ENCODE peak calls at places on chromosome 17, in six cellular contexts. K is fibroblast of pulmonary artery, A is ascending aorta, O is cardiac muscle cell, P is mucosa of descending colon, U is prostate gland. C is an unnamed sample.

GRCh38 chr17:77436058-77436442 is 295.3 kb downstream of the SEC14L1 start:
- DNase-seq in K (peak), A (no peak), O (peak), P (no peak), U (no peak), C (no peak)

GRCh38 chr17:41962111-41962510 is 4.5 kb upstream of the CNP start:
- DNase-seq in K (no peak), A (no peak), O (no peak), P (no peak), U (no peak), C (no peak)

GRCh38 chr17:40501499-40501911 is at the start of gene TNS4:
- DNase-seq in K (no peak), A (no peak), O (no peak), P (peak), U (peak), C (no peak)

GRCh38 chr17:50596191-50597037 is 35.9 kb downstream of the CACNA1G start:
- DNase-seq in K (no peak), A (no peak), O (no peak), P (peak), U (no peak), C (no peak)

GRCh38 chr17:19867094-19867653 is 562 bp downstream of the ULK2 start:
- DNase-seq in K (peak), A (no peak), O (peak), P (peak), U (peak), C (peak)

GRCh38 chr17:77061711-77062110 is 79.1 kb upstream of the SEC14L1 start:
- DNase-seq in K (peak), A (no peak), O (no peak), P (no peak), U (no peak), C (no peak)

GRCh38 chr17:1919206-1919605 is 89.4 kb downstream of the RPA1 start:
- DNase-seq in K (no peak), A (no peak), O (no peak), P (no peak), U (no peak), C (no peak)

GRCh38 chr17:38705803-38706624 is 941 bp downstream of the MLLT6 start:
- DNase-seq in K (peak), A (no peak), O (peak), P (peak), U (peak), C (no peak)

GRCh38 chr17:4968916-4969550 is 1.4 kb upstream of the SPAG7 start:
- DNase-seq in K (peak), A (no peak), O (peak), P (no peak), U (no peak), C (peak)

GRCh38 chr17:30021708-30022317 is 80.4 kb downstream of the EFCAB5 start:
- DNase-seq in K (peak), A (no peak), O (peak), P (peak), U (peak), C (peak)

GRCh38 chr17:28145348-28145747 is 102.9 kb downstream of the NLK start:
- DNase-seq in K (peak), A (no peak), O (peak), P (no peak), U (no peak), C (peak)

GRCh38 chr17:12619444-12620199 is 46.1 kb upstream of the MYOCD start:
- DNase-seq in K (no peak), A (no peak), O (no peak), P (no peak), U (no peak), C (peak)

GRCh38 chr17:58513391-58513912 is 986 bp downstream of the MTMR4 start:
- DNase-seq in K (no peak), A (no peak), O (no peak), P (no peak), U (no peak), C (no peak)

GRCh38 chr17:1518410-1518809 is 2.0 kb upstream of the INPP5K start:
- DNase-seq in K (no peak), A (no peak), O (no peak), P (no peak), U (no peak), C (no peak)

GRCh38 chr17:40600486-40601046 is 35.3 kb upstream of the CCR7 start:
- DNase-seq in K (no peak), A (no peak), O (no peak), P (peak), U (no peak), C (no peak)

GRCh38 chr17:64084086-64084939 is 45.6 kb downstream of the ERN1 start:
- DNase-seq in K (peak), A (no peak), O (peak), P (peak), U (no peak), C (peak)

GRCh38 chr17:45116434-45117016 is 15.8 kb downstream of the PLCD3 start:
- DNase-seq in K (no peak), A (no peak), O (no peak), P (no peak), U (no peak), C (no peak)

GRCh38 chr17:62950067-62950466 is 16.0 kb upstream of the TANC2 start:
- DNase-seq in K (peak), A (peak), O (peak), P (peak), U (no peak), C (peak)

GRCh38 chr17:54968954-54969400 is 412 bp downstream of the STXBP4 start:
- DNase-seq in K (peak), A (no peak), O (peak), P (no peak), U (peak), C (no peak)

GRCh38 chr17:705863-706262 is 8.8 kb downstream of the VPS53 start:
- DNase-seq in K (peak), A (no peak), O (no peak), P (no peak), U (no peak), C (no peak)

GRCh38 chr17:18006495-18007239 is 32.3 kb downstream of the ATPAF2 start:
- DNase-seq in K (no peak), A (no peak), O (no peak), P (peak), U (no peak), C (no peak)

GRCh38 chr17:731943-732787 is at the start of gene TLCD3A:
- DNase-seq in K (peak), A (no peak), O (peak), P (peak), U (peak), C (peak)

GRCh38 chr17:58402679-58403078 is 14.7 kb downstream of the RNF43 start:
- DNase-seq in K (peak), A (no peak), O (peak), P (no peak), U (no peak), C (peak)

GRCh38 chr17:39927928-39928867 is 666 bp downstream of the LRRC3C start:
- DNase-seq in K (no peak), A (no peak), O (no peak), P (peak), U (peak), C (no peak)

GRCh38 chr17:28188841-28189263 is 130.1 kb upstream of the TMEM97 start:
- DNase-seq in K (no peak), A (no peak), O (no peak), P (no peak), U (no peak), C (no peak)

GRCh38 chr17:73506470-73507435 is 137.5 kb downstream of the SDK2 start:
- DNase-seq in K (no peak), A (no peak), O (no peak), P (no peak), U (no peak), C (no peak)

GRCh38 chr17:38918129-38918913 is 7.1 kb upstream of the LASP1NB start:
- DNase-seq in K (no peak), A (no peak), O (no peak), P (no peak), U (no peak), C (no peak)

GRCh38 chr17:41413982-41414381 is 10.4 kb downstream of the KRT37 start:
- DNase-seq in K (no peak), A (no peak), O (no peak), P (no peak), U (no peak), C (no peak)

GRCh38 chr17:8831234-8831849 is 32.2 kb upstream of the MFSD6L start:
- DNase-seq in K (no peak), A (no peak), O (no peak), P (no peak), U (no peak), C (no peak)

GRCh38 chr17:56558088-56558487 is 35.4 kb upstream of the NOG start:
- DNase-seq in K (no peak), A (no peak), O (no peak), P (no peak), U (no peak), C (no peak)

GRCh38 chr17:72930031-72930430 is 162.5 kb downstream of the SLC39A11 start:
- DNase-seq in K (no peak), A (no peak), O (no peak), P (no peak), U (no peak), C (no peak)

GRCh38 chr17:65554568-65555223 is 6.8 kb downstream of the AXIN2 start:
- DNase-seq in K (no peak), A (no peak), O (no peak), P (peak), U (peak), C (peak)
- TF ChIP-seq CTCF in K (no peak), A (peak), O (peak), P (no peak), U (peak), C (peak)

DNA sequence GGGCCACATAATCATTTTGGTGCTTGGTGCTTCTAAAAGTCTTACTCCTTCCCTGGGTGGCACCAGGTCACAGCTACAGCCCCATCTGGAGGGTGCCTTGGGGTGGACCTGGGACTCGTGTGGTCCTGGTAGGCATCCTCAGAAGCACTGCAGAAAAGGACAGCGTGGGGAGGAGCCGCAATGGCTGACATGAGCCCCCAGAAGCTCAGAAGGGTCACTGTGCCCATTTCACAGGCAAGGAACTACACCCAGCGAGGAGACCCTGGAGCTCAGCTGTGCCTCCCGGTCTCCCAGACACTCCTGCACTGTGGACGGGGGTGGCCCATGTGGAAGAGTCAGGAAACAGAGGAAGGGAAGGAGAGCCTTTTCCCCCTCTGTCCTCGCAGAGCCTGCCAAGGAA is 26.4 kb downstream of the C17orf100 start:
- DNase-seq in K (no peak), A (no peak), O (no peak), P (no peak), U (no peak), C (no peak)
- TF ChIP-seq CTCF in K (no peak), A (no peak), O (no peak), P (no peak), U (no peak), C (no peak)

GRCh38 chr17:82890339-82890730 is 50.5 kb upstream of the ZNF750 start:
- DNase-seq in K (no peak), A (no peak), O (no peak), P (no peak), U (no peak), C (no peak)

GRCh38 chr17:82887255-82888164 is 47.7 kb upstream of the ZNF750 start:
- DNase-seq in K (no peak), A (no peak), O (peak), P (no peak), U (no peak), C (no peak)

GRCh38 chr17:82889496-82890338 is 49.9 kb upstream of the ZNF750 start:
- DNase-seq in K (no peak), A (no peak), O (no peak), P (peak), U (peak), C (no peak)

GRCh38 chr17:82890926-82891678 is 51.3 kb upstream of the ZNF750 start:
- DNase-seq in K (no peak), A (no peak), O (no peak), P (no peak), U (no peak), C (no peak)

DNA sequence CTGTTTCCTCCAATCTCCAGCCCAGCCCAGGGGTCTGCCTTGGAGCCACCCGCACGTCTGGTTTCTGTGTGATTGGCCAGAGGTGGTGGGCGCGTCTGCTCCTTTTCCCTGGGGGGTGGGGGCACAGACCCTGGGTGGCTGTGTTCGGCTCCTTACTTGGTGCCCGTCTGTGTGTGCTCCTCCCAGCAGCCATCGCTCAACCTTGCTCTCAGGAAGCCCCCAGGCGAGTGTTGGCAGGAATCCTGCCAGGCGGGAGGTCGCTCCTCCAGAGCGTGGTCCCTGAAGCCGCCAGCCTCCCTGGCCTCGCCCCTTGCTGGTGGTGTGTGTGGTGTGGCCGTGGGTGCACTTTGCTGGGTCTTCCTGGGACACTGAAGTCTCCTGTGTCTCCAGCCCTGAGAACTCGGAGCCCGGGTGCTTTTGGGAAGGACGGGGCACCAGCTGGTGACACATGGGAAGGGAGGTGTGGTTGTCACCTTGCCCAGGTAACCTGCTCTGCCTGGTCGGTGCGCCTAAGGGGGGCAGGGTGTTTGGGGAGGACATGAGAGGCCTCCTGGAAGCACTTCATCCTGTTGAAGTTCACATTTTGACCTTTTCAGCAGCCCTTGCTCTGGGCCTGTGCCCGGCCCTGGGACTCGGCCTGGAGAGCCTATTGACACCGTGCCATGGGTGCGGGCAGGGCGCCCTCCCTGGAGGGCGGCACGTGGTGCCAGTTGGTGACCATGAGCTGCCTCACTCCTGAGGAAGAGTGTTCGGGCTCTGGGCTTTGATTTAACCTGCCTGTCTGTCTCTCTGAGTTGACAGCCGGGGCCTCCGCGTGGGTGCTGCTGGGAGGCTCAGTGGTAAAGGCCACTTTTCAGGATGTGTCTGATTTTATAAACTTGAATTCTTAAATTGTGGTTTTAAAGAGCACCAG is 49.0 kb upstream of the ZNF750 start:
- DNase-seq in K (no peak), A (no peak), O (no peak), P (peak), U (peak), C (no peak)
- TF ChIP-seq CTCF in K (no peak), A (no peak), O (no peak), P (no peak), U (no peak), C (no peak)

DNA sequence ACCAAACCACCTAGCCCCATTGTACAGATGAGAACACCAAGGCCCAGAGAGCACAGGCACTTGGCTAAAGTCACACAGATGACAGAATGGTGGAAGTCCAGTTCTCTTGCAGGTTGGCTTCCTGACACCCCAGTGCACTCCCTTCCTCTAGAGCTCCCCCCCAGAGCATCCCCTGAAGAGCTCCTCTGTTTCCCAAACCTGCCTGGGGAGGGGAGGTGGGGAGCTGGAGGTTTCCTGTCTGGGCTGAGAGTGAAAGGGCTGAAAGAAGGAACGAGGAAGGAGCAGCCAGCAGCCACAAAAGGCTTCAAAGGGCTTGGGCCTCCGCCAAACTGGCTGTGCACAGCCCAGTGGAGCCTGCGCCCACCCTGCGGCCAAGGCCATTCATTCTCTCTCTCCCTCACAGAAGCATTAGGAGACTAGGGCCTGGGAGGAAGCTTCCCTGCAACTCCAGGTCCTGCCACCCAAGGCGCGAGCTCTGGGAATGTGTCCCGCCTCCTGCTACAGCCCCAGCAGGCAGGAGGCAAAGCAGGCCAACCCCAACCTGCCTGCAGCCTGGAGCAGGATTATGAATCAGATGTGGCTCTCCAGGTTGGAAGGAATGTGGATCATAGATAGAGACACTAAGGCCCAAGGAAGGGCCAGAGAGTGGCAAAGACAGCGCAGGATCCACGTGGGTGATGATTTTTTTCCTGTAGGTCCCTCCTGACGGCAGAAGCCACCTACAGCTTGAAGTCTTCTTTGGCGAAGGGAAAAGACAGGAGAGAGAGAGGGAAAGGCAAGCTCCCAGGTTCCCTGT is 913 bp downstream of the SLC13A5 start:
- DNase-seq in K (peak), A (no peak), O (peak), P (no peak), U (no peak), C (peak)
- TF ChIP-seq CTCF in K (no peak), A (no peak), O (no peak), P (no peak), U (no peak), C (no peak)

DNA sequence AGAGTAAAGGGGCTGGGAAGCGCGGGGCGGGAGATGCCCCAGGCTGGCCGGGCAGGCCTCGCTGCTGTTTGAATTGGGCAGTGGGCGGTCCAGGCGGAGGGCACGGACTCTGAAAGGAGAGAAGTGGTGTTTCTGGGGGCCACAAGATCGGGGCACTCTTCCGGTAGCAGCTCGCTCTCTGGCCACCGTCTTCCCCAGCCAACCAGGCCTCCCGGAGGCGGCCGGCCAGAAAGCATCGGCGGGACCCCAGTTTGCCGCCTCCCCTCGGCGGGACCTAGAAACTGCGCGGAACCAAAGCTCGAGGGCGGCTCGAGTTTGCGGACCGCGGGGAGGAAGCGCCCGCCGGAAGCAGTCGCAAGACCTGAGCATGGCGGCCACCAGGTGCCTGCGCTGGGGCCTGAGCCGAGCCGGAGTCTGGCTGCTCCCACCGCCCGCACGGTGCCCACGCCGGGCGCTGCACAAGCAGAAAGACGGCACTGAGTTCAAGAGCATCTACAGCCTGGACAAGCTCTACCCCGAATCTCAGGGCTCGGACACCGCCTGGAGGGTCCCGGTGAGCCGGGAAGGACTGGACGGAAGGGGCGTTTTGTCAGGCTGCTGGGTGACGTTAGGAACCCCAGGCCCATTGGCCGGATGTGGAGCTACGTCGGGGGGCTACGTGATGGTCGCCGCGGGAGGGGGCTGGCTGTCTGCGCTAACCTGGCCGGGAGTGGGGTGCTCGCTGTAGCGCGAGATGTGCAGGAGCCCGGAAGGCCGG is at the start of gene MRPL58:
- DNase-seq in K (peak), A (no peak), O (peak), P (peak), U (peak), C (peak)
- TF ChIP-seq CTCF in K (peak), A (peak), O (peak), P (peak), U (peak), C (peak)

DNA sequence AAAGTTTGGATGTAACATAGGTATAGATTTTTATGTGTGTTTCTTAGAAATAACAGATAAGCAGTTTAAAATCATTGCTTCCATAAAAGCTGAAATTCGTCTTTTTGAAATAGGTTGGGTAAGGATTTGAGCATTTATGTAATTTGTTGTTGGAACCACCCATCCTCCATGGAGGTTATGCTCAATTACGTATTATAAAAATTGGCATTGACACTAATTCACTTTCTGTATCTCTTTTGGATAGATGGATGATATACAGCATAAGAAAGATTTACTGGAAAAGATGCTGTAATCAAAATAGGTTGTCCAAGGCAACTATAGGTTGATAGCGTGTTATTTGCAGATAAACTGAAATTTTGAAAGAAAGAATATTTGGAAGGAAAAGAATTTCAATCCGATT is 105.5 kb downstream of the PRKCA start:
- DNase-seq in K (no peak), A (no peak), O (no peak), P (no peak), U (no peak), C (no peak)
- TF ChIP-seq CTCF in K (no peak), A (no peak), O (no peak), P (no peak), U (no peak), C (no peak)

DNA sequence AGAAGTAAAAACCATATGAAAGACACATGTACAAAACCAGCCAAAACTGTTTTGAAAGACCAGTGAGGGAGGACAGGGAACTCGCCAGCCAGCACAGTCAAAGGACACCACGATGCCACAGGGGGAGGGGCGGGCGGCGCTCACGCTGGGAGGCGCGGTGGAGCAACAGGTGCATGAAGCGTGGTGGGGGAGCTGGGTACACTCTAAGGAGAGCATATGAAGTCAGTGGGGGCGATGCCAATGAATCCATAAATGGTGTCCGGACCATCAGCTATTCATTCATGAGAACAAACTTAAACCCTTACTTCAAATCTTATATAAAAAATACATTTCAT is 101.0 kb upstream of the DNAH17 start:
- DNase-seq in K (no peak), A (no peak), O (no peak), P (no peak), U (no peak), C (no peak)
- TF ChIP-seq CTCF in K (no peak), A (no peak), O (no peak), P (no peak), U (no peak), C (no peak)